ENCODE peak calls at places on chromosomes 12 and 14, in four cellular contexts. P is left ventricle myocardium inferior, I is psoas muscle, R is PC-9. V is an unnamed sample.

GRCh38 chr14:86532219-86532618 is 1002.3 kb downstream of the FLRT2 start:
- DNase-seq in P (no peak), I (no peak), R (no peak), V (no peak)

GRCh38 chr12:128823216-128823915 is 392 bp downstream of the SLC15A4 start:
- DNase-seq in P (peak; percentile 37), I (no peak), R (peak; percentile 49), V (peak; percentile 41)

GRCh38 chr14:105709281-105710118 is 183.1 kb downstream of the TMEM121 start:
- DNase-seq in P (no peak), I (no peak), R (no peak), V (no peak)

GRCh38 chr12:3077572-3078081 is 448 bp downstream of the TSPAN9 start:
- DNase-seq in P (peak; percentile 47), I (peak; percentile 49), R (peak; percentile 11), V (no peak)

GRCh38 chr14:103385994-103386491 is 828 bp downstream of the MARK3 start:
- DNase-seq in P (no peak), I (peak; percentile 43), R (peak; percentile 41), V (no peak)

GRCh38 chr12:127964717-127965116 is 302.3 kb upstream of the TMEM132C start:
- DNase-seq in P (no peak), I (no peak), R (no peak), V (no peak)

GRCh38 chr12:99529966-99530365 is 117.6 kb upstream of the GARIN6 start:
- DNase-seq in P (no peak), I (no peak), R (no peak), V (no peak)

GRCh38 chr12:67354966-67355365 is 85.8 kb downstream of the CAND1 start:
- DNase-seq in P (no peak), I (no peak), R (no peak), V (no peak)

GRCh38 chr12:15627995-15628945 is 160.9 kb downstream of the EPS8 start:
- DNase-seq in P (no peak), I (no peak), R (no peak), V (no peak)

GRCh38 chr12:48041591-48042423 is 37.5 kb upstream of the COL2A1 start:
- DNase-seq in P (no peak), I (no peak), R (no peak), V (peak; percentile 7)

GRCh38 chr12:531951-532585 is 72.3 kb downstream of the B4GALNT3 start:
- DNase-seq in P (no peak), I (no peak), R (no peak), V (no peak)

DNA sequence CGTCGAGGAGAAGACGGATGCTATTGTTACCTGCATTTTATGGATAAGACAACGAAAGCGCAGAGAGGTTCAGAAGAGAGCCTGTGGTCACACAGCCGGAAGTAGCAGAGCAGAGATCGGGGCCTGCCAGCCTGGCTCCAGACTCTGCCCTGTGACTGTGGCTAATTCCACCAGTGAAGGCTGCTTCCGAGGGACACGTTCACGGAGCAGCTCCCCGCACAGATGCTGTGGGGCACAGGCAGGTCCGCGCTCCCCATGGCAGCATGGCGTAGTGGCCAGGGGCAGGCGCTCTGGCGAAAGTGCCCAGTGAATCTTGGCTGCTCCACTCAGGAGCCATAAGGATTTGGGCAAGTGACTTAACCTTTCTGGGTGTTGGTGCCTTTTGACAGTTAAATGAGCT is 9.8 kb downstream of the RIMBP2 start:
- DNase-seq in P (no peak), I (no peak), R (no peak), V (no peak)
- H3K27me3 ChIP-seq in P (peaks cover 100% of the 10 kb centered on the region), I (no peaks in the 10 kb centered on the region), R (peaks cover 93% of the 10 kb centered on the region), V (peaks cover 5% of the 10 kb centered on the region)

GRCh38 chr12:80632835-80633234 is 74.6 kb upstream of the MYF6 start:
- DNase-seq in P (no peak), I (no peak), R (no peak), V (no peak)
- TF ChIP-seq CTCF in P (no peak), I (no peak), R (no peak), V (no peak)

DNA sequence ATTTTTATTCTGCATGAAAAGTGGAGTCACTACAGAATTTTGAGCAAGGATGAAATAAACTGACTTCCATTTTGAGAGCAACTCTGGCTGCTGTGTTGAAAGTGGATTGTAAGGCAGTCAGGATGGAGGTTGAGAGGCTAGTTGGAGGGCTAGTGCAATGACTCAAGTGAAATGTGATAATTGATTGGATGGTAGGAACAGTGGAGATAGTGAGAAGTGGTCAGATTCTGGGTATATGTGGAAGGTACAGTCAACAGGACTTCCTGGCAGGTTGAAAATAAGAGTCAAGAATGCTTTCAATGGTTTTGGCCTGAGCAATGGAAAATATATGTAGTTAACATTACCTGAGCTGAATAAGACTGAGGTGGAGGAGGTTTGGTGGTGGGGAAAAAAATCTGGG is 29.0 kb upstream of the CMAS start:
- DNase-seq in P (no peak), I (no peak), R (no peak), V (no peak)
- H3K27me3 ChIP-seq in P (no peaks in the 10 kb centered on the region), I (no peaks in the 10 kb centered on the region), R (no peaks in the 10 kb centered on the region), V (no peaks in the 10 kb centered on the region)

DNA sequence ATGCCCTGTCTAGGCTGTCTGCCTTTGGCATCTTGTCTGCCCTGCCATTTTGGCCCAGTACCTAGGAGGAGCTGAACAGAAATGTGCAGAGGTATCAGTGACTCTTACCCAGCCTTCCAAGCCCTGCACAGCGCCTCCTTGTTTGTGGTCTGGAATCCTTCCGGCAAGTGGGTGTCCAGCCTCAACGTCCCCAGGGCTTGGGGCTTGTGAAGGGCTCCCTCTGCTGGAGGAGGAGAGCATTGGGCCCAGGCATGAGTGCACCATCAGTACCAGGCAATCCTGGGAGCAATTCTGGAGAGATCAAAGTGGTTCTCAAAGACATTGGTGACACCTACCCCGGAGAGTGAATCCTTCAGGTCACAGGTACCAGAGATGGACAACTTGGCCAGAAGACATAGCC is 2.4 kb upstream of the TCL1B start:
- DNase-seq in P (no peak), I (no peak), R (no peak), V (no peak)
- TF ChIP-seq CTCF in P (peak; percentile 44), I (peak; percentile 52), R (peak; percentile 45), V (no peak)